ENCODE peak calls at places on chromosomes 13 and 19, in nine cellular contexts. K is amygdala; P is HCEC 1CT; H is NCI-H2029; U is stimulated activated CD8-positive, alpha-beta memory T cell treated with anti-CD3 and anti-CD28 coated beads, Interleukin-7, amount 100 ng/mL, for 1 hour; B is AG09319; G is posterior cingulate gyrus; J is NB4; O is neuronal stem cell. F is an unnamed sample.
A peak's percentile ranks its signal among the peaks of the same experiment; 100 is the strongest.

GRCh38 chr19:17686592-17687042 is 1.5 kb downstream of the UNC13A start:
- DNase-seq in P (peak; percentile 58), J (peak; percentile 32), G (no peak), B (no peak), O (no peak), H (peak; percentile 30), U (no peak), K (peak; percentile 29), F (no peak)

GRCh38 chr13:110398564-110399507 is 91.8 kb downstream of the COL4A2 start:
- DNase-seq in H (no peak), G (no peak), K (no peak), B (no peak), P (no peak), O (no peak), J (no peak), U (no peak), F (no peak)

GRCh38 chr13:62320129-62320724 is 904.6 kb upstream of the PCDH20 start:
- DNase-seq in U (no peak), K (no peak), O (peak; percentile 35), G (no peak), B (no peak), P (no peak), H (peak; percentile 0), J (peak; percentile 63), F (peak; percentile 27)

GRCh38 chr13:42405665-42406390 is 133.9 kb downstream of the AKAP11 start:
- DNase-seq in J (no peak), B (no peak), O (no peak), K (no peak), H (no peak), G (no peak), U (no peak), P (no peak), F (no peak)

GRCh38 chr19:33806434-33806881 is 9.8 kb downstream of the KCTD15 start:
- DNase-seq in H (no peak), J (no peak), U (no peak), P (no peak), K (no peak), O (no peak), G (no peak), B (no peak), F (no peak)

GRCh38 chr19:50516456-50516855 is 2.7 kb upstream of the ASPDH start:
- DNase-seq in O (no peak), G (no peak), P (no peak), K (no peak), J (no peak), U (no peak), B (no peak), H (no peak), F (no peak)

GRCh38 chr19:50559636-50560035 is 8.6 kb downstream of the LRRC4B start:
- DNase-seq in K (no peak), H (no peak), B (no peak), U (no peak), O (no peak), P (no peak), J (no peak), G (no peak), F (no peak)

GRCh38 chr19:6021878-6022569 is 44.1 kb upstream of the RANBP3 start:
- DNase-seq in O (peak; percentile 87), U (peak; percentile 39), H (peak; percentile 87), K (peak; percentile 23), B (peak; percentile 16), P (peak; percentile 55), G (peak; percentile 72), J (peak; percentile 79), F (peak; percentile 71)

GRCh38 chr19:42207767-42208259 is 9.7 kb downstream of the DEDD2 start:
- DNase-seq in O (no peak), J (peak; percentile 87), U (no peak), P (peak; percentile 84), K (no peak), G (no peak), B (no peak), H (peak; percentile 9), F (no peak)

GRCh38 chr19:47471733-47472457 is at the start of gene SLC8A2:
- DNase-seq in H (peak; percentile 15), B (peak; percentile 28), O (peak; percentile 94), U (no peak), K (peak; percentile 39), J (peak; percentile 98), G (peak; percentile 70), P (peak; percentile 15), F (peak; percentile 83)

GRCh38 chr19:58543826-58544590 is at the start of gene TRIM28:
- DNase-seq in U (peak; percentile 100), K (no peak), P (peak; percentile 98), J (peak; percentile 99), H (no peak), B (peak; percentile 98), O (peak; percentile 98), G (peak; percentile 97), F (peak; percentile 99)

GRCh38 chr13:60931858-60932546 is 483.6 kb downstream of the PCDH20 start:
- DNase-seq in J (no peak), U (no peak), P (no peak), G (no peak), H (no peak), O (no peak), K (no peak), B (no peak), F (no peak)

GRCh38 chr19:49180659-49181058 is 23.1 kb downstream of the TRPM4 start:
- DNase-seq in H (no peak), K (no peak), U (no peak), O (no peak), B (no peak), G (no peak), J (no peak), P (no peak), F (no peak)

GRCh38 chr19:37583340-37583739 is 11.3 kb downstream of the ZNF571 start:
- DNase-seq in O (no peak), B (no peak), G (no peak), H (no peak), J (no peak), K (no peak), U (no peak), P (no peak), F (no peak)

F was measured in KBM-7.